ENCODE peak calls at places on chromosomes 3 and 15, in ten cellular contexts. E is tibial nerve, U is psoas muscle, F is mammary epithelial cell, W is uterus, M is GM12864, O is stomach, I is heart left ventricle, N is foreskin fibroblast, R is AG04450. Z is an unnamed sample.

GRCh38 chr3:134918448-134918847 is 123.4 kb downstream of the EPHB1 start:
- DNase-seq in E (no peak), U (no peak), F (no peak), W (no peak), M (peak), O (no peak), I (no peak), N (no peak), R (no peak), Z (no peak)

GRCh38 chr15:49863431-49864205 is 242.8 kb downstream of the DTWD1 start:
- DNase-seq in E (no peak), U (no peak), F (peak), W (no peak), M (no peak), O (no peak), I (no peak), N (peak), R (peak), Z (peak)

GRCh38 chr3:126963261-126964190 is 19.4 kb upstream of the PLXNA1 start:
- DNase-seq in E (no peak), U (no peak), F (no peak), W (no peak), M (no peak), O (no peak), I (peak), N (no peak), R (no peak), Z (no peak)

GRCh38 chr3:137000039-137000438 is 42.3 kb downstream of the IL20RB start:
- DNase-seq in E (no peak), U (no peak), F (no peak), W (no peak), M (no peak), O (no peak), I (no peak), N (no peak), R (no peak), Z (no peak)

GRCh38 chr15:67807141-67807540 is 18.2 kb upstream of the SKOR1 start:
- DNase-seq in E (no peak), U (no peak), F (no peak), W (no peak), M (no peak), O (no peak), I (no peak), N (no peak), R (no peak), Z (no peak)

GRCh38 chr15:100730129-100730528 is 127.7 kb downstream of the ASB7 start:
- DNase-seq in E (no peak), U (no peak), F (no peak), W (no peak), M (no peak), O (no peak), I (no peak), N (no peak), R (no peak), Z (no peak)

GRCh38 chr3:106533761-106534160 is 664.9 kb upstream of the CBLB start:
- DNase-seq in E (no peak), U (no peak), F (no peak), W (no peak), M (no peak), O (no peak), I (no peak), N (no peak), R (no peak), Z (no peak)

GRCh38 chr3:69207036-69207435 is 84.6 kb upstream of the LMOD3 start:
- DNase-seq in E (no peak), U (no peak), F (no peak), W (no peak), M (no peak), O (no peak), I (no peak), N (no peak), R (no peak), Z (no peak)

GRCh38 chr3:55244247-55244646 is 242.9 kb downstream of the WNT5A start:
- DNase-seq in E (no peak), U (no peak), F (no peak), W (no peak), M (no peak), O (no peak), I (no peak), N (no peak), R (no peak), Z (no peak)

GRCh38 chr3:188370081-188370830 is 216.3 kb downstream of the LPP start:
- DNase-seq in E (no peak), U (no peak), F (peak), W (no peak), M (no peak), O (no peak), I (no peak), N (no peak), R (no peak), Z (no peak)

GRCh38 chr3:58356054-58356453 is 23.4 kb downstream of the PXK start:
- DNase-seq in E (no peak), U (no peak), F (peak), W (no peak), M (no peak), O (no peak), I (peak), N (peak), R (no peak), Z (no peak)

GRCh38 chr3:58355174-58355573 is 22.5 kb downstream of the PXK start:
- DNase-seq in E (no peak), U (no peak), F (no peak), W (no peak), M (no peak), O (no peak), I (no peak), N (no peak), R (no peak), Z (no peak)

GRCh38 chr3:58351920-58352319 is 19.2 kb downstream of the PXK start:
- DNase-seq in E (no peak), U (no peak), F (no peak), W (no peak), M (no peak), O (no peak), I (no peak), N (no peak), R (no peak), Z (no peak)

GRCh38 chr3:58352624-58353023 is 19.9 kb downstream of the PXK start:
- DNase-seq in E (no peak), U (no peak), F (no peak), W (no peak), M (no peak), O (no peak), I (no peak), N (no peak), R (no peak), Z (no peak)

DNA sequence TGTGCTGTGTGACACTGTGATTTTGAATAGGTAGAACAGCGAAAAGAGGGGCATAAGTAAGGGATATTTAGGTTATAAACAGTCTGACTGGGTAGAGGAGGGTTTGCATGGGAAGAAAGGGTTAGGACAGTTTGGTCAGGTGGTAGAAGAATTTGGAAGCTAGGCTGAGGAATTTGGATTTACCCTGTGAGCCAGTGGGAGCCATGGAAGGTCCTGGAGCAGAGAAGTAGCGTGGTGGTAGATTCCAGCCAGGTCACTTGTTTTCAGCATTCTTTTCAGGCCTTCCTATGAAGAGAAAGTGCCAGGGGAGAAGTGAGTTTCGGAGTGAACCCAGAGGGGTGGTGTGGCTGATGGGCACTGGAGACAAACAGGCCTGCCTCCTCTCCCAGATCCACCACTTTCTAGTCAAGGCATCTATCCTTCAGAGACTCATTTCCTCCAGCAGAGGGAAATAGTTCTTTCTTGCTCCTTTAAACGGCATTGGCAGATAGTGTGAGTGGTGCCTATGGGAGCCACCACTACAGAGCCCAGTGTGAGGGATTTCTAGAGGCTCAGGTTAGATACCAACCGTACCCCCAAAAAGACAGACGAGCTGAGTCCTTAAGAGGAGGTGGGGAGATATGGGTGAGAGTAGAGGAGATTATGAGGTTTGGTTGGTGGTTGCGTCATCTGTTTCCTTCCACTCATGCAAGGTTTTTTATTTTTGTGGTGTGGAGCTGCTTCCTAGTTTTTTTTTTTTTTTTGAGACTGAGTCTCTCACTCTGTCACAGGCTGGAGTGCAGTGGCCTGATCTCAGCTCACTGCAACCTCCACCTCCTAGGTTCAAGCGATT is 21.2 kb downstream of the PXK start:
- DNase-seq in E (no peak), U (no peak), F (no peak), W (no peak), M (no peak), O (no peak), I (no peak), N (peak), R (no peak), Z (no peak)
- TF ChIP-seq CTCF in E (no peak), U (no peak), F (no peak), W (no peak), M (no peak), O (no peak), I (no peak), N (no peak), R (peak), Z (no peak)

GRCh38 chr3:50516048-50516871 is 12.8 kb upstream of the CACNA2D2 start:
- DNase-seq in E (no peak), U (peak), F (no peak), W (peak), M (no peak), O (peak), I (peak), N (peak), R (no peak), Z (no peak)
- H3K4me3 ChIP-seq in E (peak), U (peak), F (no peak), W (no peak), M (no peak), O (no peak), I (peak), N (no peak), R (no peak), Z (no peak)

DNA sequence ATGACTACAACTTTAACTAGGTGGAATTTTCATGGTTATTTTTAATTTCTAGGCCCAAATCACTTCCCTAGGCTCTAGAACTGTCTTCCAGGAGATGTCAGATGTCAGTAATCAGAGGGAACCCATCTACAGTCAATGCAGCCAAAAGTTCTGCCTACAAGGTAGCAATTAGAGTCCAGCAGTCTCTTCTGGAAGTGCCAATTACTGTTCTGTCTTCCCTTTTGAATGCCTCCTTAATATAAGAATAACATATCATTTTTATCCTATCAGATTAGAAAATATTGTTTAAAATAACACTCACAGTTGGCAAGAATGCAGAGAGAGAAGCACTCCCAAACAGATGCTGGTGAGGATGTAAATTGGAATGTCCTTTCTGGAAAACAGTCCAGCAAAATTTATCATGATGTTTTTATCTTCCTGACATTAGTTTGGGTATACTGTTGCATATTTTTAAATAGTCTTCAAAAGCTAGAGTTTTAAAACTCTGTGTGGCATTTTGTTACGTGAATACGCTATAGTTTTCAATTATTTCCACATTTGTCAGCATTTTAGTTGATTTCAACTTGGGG is 543.7 kb downstream of the FHIT start:
- DNase-seq in E (no peak), U (no peak), F (no peak), W (no peak), M (no peak), O (no peak), I (no peak), N (peak), R (peak), Z (no peak)
- TF ChIP-seq CTCF in E (no peak), U (no peak), F (no peak), W (no peak), M (no peak), O (no peak), I (no peak), N (no peak), R (no peak), Z (no peak)

DNA sequence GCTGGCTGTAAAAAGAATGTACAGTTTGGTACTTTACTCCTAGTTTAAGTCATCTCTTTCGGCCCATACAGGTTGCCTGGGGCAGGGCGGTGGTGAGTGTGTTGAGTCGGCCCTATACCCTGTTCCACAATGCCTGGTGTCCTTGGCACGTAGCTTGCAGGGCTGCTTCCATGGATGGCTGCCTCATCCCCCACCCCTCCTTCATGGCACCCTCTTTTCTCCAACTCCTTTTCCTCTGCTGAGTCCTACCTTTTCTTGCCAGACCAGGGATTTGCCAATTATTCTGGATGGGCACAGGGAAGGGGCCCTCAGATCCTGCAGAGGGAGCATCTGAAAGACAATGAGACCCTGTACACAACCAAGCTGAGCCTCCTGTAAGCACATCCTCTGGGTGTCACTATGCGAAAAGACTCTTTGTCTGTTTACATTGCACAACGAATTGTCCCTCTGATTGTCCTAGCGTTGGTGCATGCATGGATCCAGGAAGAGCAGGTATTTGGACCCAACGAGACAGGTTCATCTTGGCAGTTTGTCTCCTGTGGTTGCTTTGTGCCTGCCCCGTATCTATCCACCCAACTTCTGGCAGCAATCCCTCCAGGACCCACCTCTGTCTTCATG is 73.6 kb upstream of the CGNL1 start:
- DNase-seq in E (no peak), U (no peak), F (no peak), W (no peak), M (no peak), O (no peak), I (no peak), N (no peak), R (no peak), Z (no peak)
- H3K4me3 ChIP-seq in E (no peak), U (no peak), F (no peak), W (no peak), M (peak), O (no peak), I (no peak), N (no peak), R (no peak), Z (no peak)

GRCh38 chr3:15858547-15859506 is 61.0 kb upstream of the ANKRD28 start:
- DNase-seq in E (no peak), U (peak), F (peak), W (peak), M (peak), O (peak), I (peak), N (peak), R (no peak), Z (no peak)
- TF ChIP-seq CTCF in E (no peak), U (peak), F (peak), W (no peak), M (peak), O (no peak), I (no peak), N (no peak), R (no peak), Z (no peak)

DNA sequence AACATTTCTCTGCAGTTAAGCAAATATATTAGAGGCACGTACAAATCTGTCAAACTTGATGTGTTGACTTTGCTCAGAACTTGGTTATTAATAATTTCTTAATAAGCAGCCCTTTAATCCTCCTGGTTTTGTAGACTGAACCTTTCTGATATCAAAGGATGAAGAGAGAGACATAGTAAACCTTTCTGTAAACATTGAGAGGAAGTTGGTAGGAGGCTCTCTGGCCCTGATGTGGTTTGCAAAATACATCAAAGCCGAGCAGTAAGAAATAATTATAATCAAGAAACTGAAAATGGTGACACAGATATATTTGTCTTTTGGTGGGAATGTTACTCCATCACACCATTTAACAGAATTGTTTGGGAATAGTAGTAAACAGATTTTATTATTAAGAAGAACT is 111.9 kb downstream of the OXSM start:
- DNase-seq in E (no peak), U (no peak), F (no peak), W (no peak), M (no peak), O (no peak), I (no peak), N (no peak), R (no peak), Z (no peak)
- H3K4me3 ChIP-seq in E (no peak), U (no peak), F (no peak), W (no peak), M (no peak), O (no peak), I (no peak), N (no peak), R (no peak), Z (no peak)

GRCh38 chr3:138942271-138942670 is 4.7 kb downstream of the FOXL2 start:
- DNase-seq in E (no peak), U (no peak), F (no peak), W (no peak), M (no peak), O (no peak), I (no peak), N (no peak), R (no peak), Z (no peak)

GRCh38 chr3:138942861-138943623 is 3.9 kb downstream of the FOXL2 start:
- DNase-seq in E (no peak), U (no peak), F (no peak), W (no peak), M (no peak), O (no peak), I (no peak), N (no peak), R (no peak), Z (no peak)

GRCh38 chr3:138939563-138940241 is 7.2 kb downstream of the FOXL2 start:
- DNase-seq in E (no peak), U (no peak), F (no peak), W (no peak), M (no peak), O (no peak), I (no peak), N (no peak), R (no peak), Z (no peak)

GRCh38 chr3:138940446-138940845 is 6.5 kb downstream of the FOXL2 start:
- DNase-seq in E (no peak), U (no peak), F (no peak), W (no peak), M (no peak), O (no peak), I (no peak), N (no peak), R (no peak), Z (no peak)

GRCh38 chr3:138941259-138941885 is 5.6 kb downstream of the FOXL2 start:
- DNase-seq in E (no peak), U (no peak), F (no peak), W (no peak), M (no peak), O (no peak), I (no peak), N (peak), R (peak), Z (no peak)
- TF ChIP-seq CTCF in E (no peak), U (no peak), F (peak), W (no peak), M (peak), O (peak), I (no peak), N (peak), R (peak), Z (peak)

Z was measured in AG09309.